ENCODE peak calls at places on chromosomes 13 and 19, in four cellular contexts. S, Y, B and D are unnamed samples.

GRCh38 chr13:106573279-106573831 is 5.4 kb upstream of the ARGLU1 start:
- DNase-seq in S (peak; percentile 52), Y (no peak), B (no peak), D (no peak)

GRCh38 chr13:112723771-112724170 is 33.9 kb downstream of the ATP11A start:
- DNase-seq in S (no peak), Y (no peak), B (no peak), D (no peak)

GRCh38 chr13:73754727-73755292 is 379.4 kb downstream of the KLF12 start:
- DNase-seq in S (peak; percentile 70), Y (peak; percentile 72), B (peak; percentile 5), D (no peak)

GRCh38 chr19:4456566-4456842 is 1.1 kb downstream of the UBXN6 start:
- DNase-seq in S (peak; percentile 75), Y (peak; percentile 52), B (peak; percentile 65), D (peak; percentile 91)

GRCh38 chr19:48342841-48343540 is 17.6 kb downstream of the EMP3 start:
- DNase-seq in S (peak; percentile 38), Y (peak; percentile 77), B (no peak), D (no peak)

GRCh38 chr19:46076951-46077814 is 36.4 kb upstream of the IGFL4 start:
- DNase-seq in S (peak; percentile 79), Y (peak; percentile 76), B (no peak), D (peak; percentile 51)

GRCh38 chr19:56076413-56076998 is 44.6 kb downstream of the ZNF787 start:
- DNase-seq in S (peak; percentile 50), Y (peak; percentile 49), B (no peak), D (no peak)

GRCh38 chr13:43272866-43273265 is 249.5 kb downstream of the DNAJC15 start:
- DNase-seq in S (no peak), Y (no peak), B (no peak), D (no peak)

GRCh38 chr13:95552539-95553270 is at the start of gene CLDN10:
- DNase-seq in S (no peak), Y (no peak), B (no peak), D (no peak)

GRCh38 chr13:111122056-111122455 is 6.9 kb downstream of the ARHGEF7 start:
- DNase-seq in S (peak; percentile 59), Y (no peak), B (no peak), D (no peak)

GRCh38 chr13:71577127-71577526 is 289.9 kb downstream of the DACH1 start:
- DNase-seq in S (no peak), Y (no peak), B (no peak), D (no peak)

GRCh38 chr13:42075517-42075916 is 27.1 kb downstream of the DGKH start:
- DNase-seq in S (no peak), Y (no peak), B (no peak), D (no peak)

GRCh38 chr19:6276447-6276846 is 3.3 kb downstream of the MLLT1 start:
- DNase-seq in S (peak; percentile 55), Y (peak; percentile 65), B (no peak), D (no peak)

GRCh38 chr19:7505682-7506384 is 10.1 kb upstream of the ZNF358 start:
- DNase-seq in S (no peak), Y (no peak), B (no peak), D (no peak)

GRCh38 chr19:8363803-8364771 is at the start of gene ANGPTL4:
- DNase-seq in S (peak; percentile 55), Y (peak; percentile 74), B (no peak), D (no peak)

GRCh38 chr13:24694907-24695306 is 14.7 kb downstream of the ATP12A start:
- DNase-seq in S (no peak), Y (no peak), B (no peak), D (no peak)

GRCh38 chr13:41942462-41943094 is 18.3 kb downstream of the VWA8 start:
- DNase-seq in S (peak; percentile 74), Y (peak; percentile 63), B (no peak), D (no peak)

GRCh38 chr19:7923295-7924191 is 2.4 kb downstream of the CTXN1 start:
- DNase-seq in S (no peak), Y (no peak), B (no peak), D (no peak)

GRCh38 chr19:15562861-15563260 is 52.2 kb upstream of the CYP4F8 start:
- DNase-seq in S (peak; percentile 4), Y (no peak), B (no peak), D (no peak)

GRCh38 chr19:45897413-45897812 is 5.0 kb downstream of the MYPOP start:
- DNase-seq in S (no peak), Y (no peak), B (no peak), D (no peak)

GRCh38 chr19:15379996-15380647 is 535 bp upstream of the AKAP8 start:
- DNase-seq in S (peak; percentile 11), Y (peak; percentile 12), B (peak; percentile 33), D (no peak)

GRCh38 chr19:40023969-40024368 is 27.1 kb downstream of the ZNF546 start:
- DNase-seq in S (no peak), Y (no peak), B (no peak), D (no peak)

GRCh38 chr13:74678308-74678958 is 544.2 kb upstream of the KLF12 start:
- DNase-seq in S (no peak), Y (no peak), B (no peak), D (no peak)

GRCh38 chr13:113981201-113981605 is 7.3 kb upstream of the C13orf46 start:
- DNase-seq in S (no peak), Y (no peak), B (peak; percentile 66), D (no peak)

GRCh38 chr13:33017410-33017929 is 1.2 kb downstream of the KL start:
- DNase-seq in S (peak; percentile 6), Y (no peak), B (no peak), D (no peak)

GRCh38 chr13:95704510-95704909 is 27.6 kb downstream of the DNAJC3 start:
- DNase-seq in S (no peak), Y (peak; percentile 4), B (no peak), D (no peak)

GRCh38 chr19:49333426-49334288 is 1.5 kb upstream of the CD37 start:
- DNase-seq in S (peak; percentile 40), Y (no peak), B (no peak), D (no peak)

GRCh38 chr13:73870970-73871935 is 263.0 kb downstream of the KLF12 start:
- DNase-seq in S (peak; percentile 96), Y (peak; percentile 97), B (no peak), D (no peak)

GRCh38 chr13:76792680-76793334 is 93.4 kb downstream of the KCTD12 start:
- DNase-seq in S (peak; percentile 66), Y (peak; percentile 86), B (no peak), D (no peak)

GRCh38 chr13:23960566-23961156 is 63.4 kb upstream of the C1QTNF9B start:
- DNase-seq in S (peak; percentile 60), Y (peak; percentile 46), B (no peak), D (no peak)

GRCh38 chr19:18000981-18001836 is 6.8 kb upstream of the ARRDC2 start:
- DNase-seq in S (peak; percentile 73), Y (peak; percentile 69), B (no peak), D (peak; percentile 63)

GRCh38 chr13:72839831-72840426 is 58.0 kb downstream of the PIBF1 start:
- DNase-seq in S (peak; percentile 42), Y (peak; percentile 44), B (no peak), D (no peak)

GRCh38 chr13:67137044-67137735 is 92.9 kb downstream of the PCDH9 start:
- DNase-seq in S (peak; percentile 62), Y (no peak), B (no peak), D (no peak)

GRCh38 chr13:94239135-94239534 is 240.3 kb downstream of the DCT start:
- DNase-seq in S (peak; percentile 87), Y (peak; percentile 78), B (no peak), D (no peak)

GRCh38 chr19:55502197-55502952 is 14.1 kb downstream of the SSC5D start:
- DNase-seq in S (no peak), Y (no peak), B (no peak), D (no peak)

GRCh38 chr13:51818771-51819511 is 15.0 kb upstream of the DHRS12 start:
- DNase-seq in S (peak; percentile 53), Y (no peak), B (no peak), D (no peak)

GRCh38 chr13:40016953-40017660 is 361.6 kb downstream of the COG6 start:
- DNase-seq in S (no peak), Y (no peak), B (no peak), D (no peak)

GRCh38 chr13:40013554-40013953 is 358.1 kb downstream of the COG6 start:
- DNase-seq in S (no peak), Y (no peak), B (no peak), D (no peak)

GRCh38 chr13:40017662-40018262 is 362.3 kb downstream of the COG6 start:
- DNase-seq in S (no peak), Y (no peak), B (no peak), D (no peak)
- TF ChIP-seq CTCF in S (no peak), Y (no peak), B (no peak), D (no peak)

GRCh38 chr13:98741741-98742435 is 10.6 kb downstream of the SLC15A1 start:
- DNase-seq in S (no peak), Y (no peak), B (no peak), D (no peak)

GRCh38 chr13:98746968-98747367 is 5.5 kb downstream of the SLC15A1 start:
- DNase-seq in S (no peak), Y (peak; percentile 14), B (no peak), D (no peak)

GRCh38 chr13:98740131-98740530 is 12.3 kb downstream of the SLC15A1 start:
- DNase-seq in S (no peak), Y (no peak), B (no peak), D (no peak)

GRCh38 chr13:98742961-98743360 is 9.5 kb downstream of the SLC15A1 start:
- DNase-seq in S (no peak), Y (no peak), B (no peak), D (no peak)

GRCh38 chr13:98743377-98743776 is 9.1 kb downstream of the SLC15A1 start:
- DNase-seq in S (no peak), Y (no peak), B (no peak), D (no peak)
- TF ChIP-seq CTCF in S (no peak), Y (no peak), B (no peak), D (no peak)

GRCh38 chr19:16778796-16779411 is 50.3 kb upstream of the SIN3B start:
- DNase-seq in S (peak; percentile 55), Y (peak; percentile 67), B (no peak), D (no peak)
- TF ChIP-seq CTCF in S (peak; percentile 60), Y (peak; percentile 81), B (peak; percentile 79), D (peak; percentile 54)

DNA sequence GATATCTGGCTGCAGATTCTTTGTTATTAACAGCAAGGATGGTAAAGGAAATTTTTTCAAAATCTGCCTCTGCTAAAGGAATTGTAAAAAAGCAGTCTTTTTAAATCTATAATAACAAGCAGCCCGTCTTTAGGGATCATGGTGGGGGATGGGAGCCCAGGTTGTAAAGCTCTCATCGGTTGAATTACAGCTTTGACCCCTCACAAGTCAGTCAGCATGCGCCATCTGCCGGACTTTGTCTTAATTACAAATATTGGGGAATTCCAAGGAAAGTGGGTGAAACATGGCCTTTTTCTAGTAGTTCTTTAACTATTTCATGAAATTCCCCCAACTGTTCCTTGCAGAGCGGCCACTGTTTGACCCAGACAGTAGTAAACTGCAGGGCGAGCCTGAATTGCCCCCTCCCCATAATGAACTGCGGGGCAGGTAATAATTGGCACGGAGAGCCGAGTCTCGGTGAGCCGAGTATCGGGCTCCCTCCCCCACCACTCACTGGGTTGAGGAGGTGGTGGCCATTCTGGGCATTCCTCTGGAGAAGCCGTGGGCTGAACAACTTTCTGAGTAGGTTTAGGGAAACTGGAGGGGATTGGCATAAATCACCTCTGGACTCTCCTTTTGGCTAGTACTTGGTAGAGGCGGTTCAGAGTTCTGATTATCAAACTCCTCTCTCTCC is 11.6 kb downstream of the ZNF578 start:
- DNase-seq in S (no peak), Y (no peak), B (no peak), D (peak; percentile 43)
- TF ChIP-seq CTCF in S (no peak), Y (no peak), B (no peak), D (peak; percentile 73)

GRCh38 chr19:35139618-35139943 is 957 bp downstream of the FXYD1 start:
- DNase-seq in S (no peak), Y (no peak), B (no peak), D (no peak)
- TF ChIP-seq CTCF in S (no peak), Y (no peak), B (no peak), D (no peak)